ENCODE peak calls at places on chromosomes 13 and 19, in seven cellular contexts. S is mesendoderm, Y is neuronal stem cell, X is IMR-90, I is mesenchymal stem cell, N is trophoblast cell, W is H1. V is an unnamed sample.

GRCh38 chr19:52716578-52716977 is 18.3 kb downstream of the ZNF611 start:
- DNase-seq in Y (no peak), N (no peak), S (peak), X (no peak), W (peak), I (no peak), V (peak)

GRCh38 chr13:101626925-101627555 is 174.6 kb downstream of the ITGBL1 start:
- DNase-seq in W (no peak), I (peak), X (peak), N (no peak), S (no peak), Y (no peak), V (no peak)

GRCh38 chr13:49225358-49226042 is 5.4 kb downstream of the MLNR start:
- DNase-seq in S (no peak), N (no peak), W (no peak), Y (no peak), I (no peak), X (no peak), V (no peak)

GRCh38 chr13:66794340-66795031 is 435.6 kb downstream of the PCDH9 start:
- DNase-seq in N (no peak), S (no peak), W (no peak), I (no peak), Y (no peak), X (no peak), V (no peak)

GRCh38 chr13:105518086-105518485 is 1017.4 kb downstream of the EFNB2 start:
- DNase-seq in I (peak), X (peak), S (no peak), W (no peak), N (peak), Y (no peak), V (no peak)

GRCh38 chr19:52248256-52248655 is 21.1 kb upstream of the ZNF766 start:
- DNase-seq in Y (no peak), I (peak), N (peak), X (peak), S (peak), W (peak), V (peak)

GRCh38 chr13:63337921-63338320 is 1922.3 kb upstream of the PCDH20 start:
- DNase-seq in W (no peak), X (no peak), I (no peak), Y (no peak), S (no peak), N (no peak), V (no peak)

GRCh38 chr19:57512845-57513244 is 13.1 kb downstream of the ZNF773 start:
- DNase-seq in S (peak), W (no peak), I (peak), X (peak), N (no peak), Y (no peak), V (no peak)

GRCh38 chr19:43820098-43820860 is 6.8 kb upstream of the ZNF283 start:
- DNase-seq in X (peak), W (no peak), I (no peak), S (no peak), N (peak), Y (no peak), V (peak)

GRCh38 chr19:33622505-33622808 is 704 bp downstream of the CHST8 start:
- DNase-seq in X (no peak), I (no peak), Y (peak), S (peak), W (no peak), N (no peak), V (no peak)

GRCh38 chr13:42865703-42866102 is 84.3 kb downstream of the FAM216B start:
- DNase-seq in S (no peak), I (peak), X (peak), N (no peak), W (no peak), Y (no peak), V (peak)

GRCh38 chr19:1998712-1999708 is 16.5 kb downstream of the BTBD2 start:
- DNase-seq in N (no peak), S (no peak), X (no peak), I (no peak), Y (no peak), W (no peak), V (no peak)

GRCh38 chr19:19372656-19373416 is 32.6 kb upstream of the GATAD2A start:
- DNase-seq in X (peak), N (peak), W (no peak), Y (no peak), S (peak), I (peak), V (peak)

GRCh38 chr19:9721861-9722260 is 46.7 kb downstream of the ZNF846 start:
- DNase-seq in I (no peak), S (peak), N (no peak), X (no peak), Y (peak), W (no peak), V (peak)

GRCh38 chr19:58356236-58356970 is 3.1 kb upstream of the A1BG start:
- DNase-seq in I (no peak), Y (no peak), N (no peak), X (peak), S (no peak), W (no peak), V (no peak)

GRCh38 chr13:114110091-114110829 is 22.2 kb downstream of the RASA3 start:
- DNase-seq in N (no peak), S (peak), Y (no peak), X (no peak), W (no peak), I (peak), V (peak)

GRCh38 chr13:21347753-21348318 is 111.3 kb downstream of the ZDHHC20 start:
- DNase-seq in S (no peak), X (no peak), W (no peak), Y (no peak), N (no peak), I (no peak), V (peak)

GRCh38 chr13:53141336-53141735 is 112.7 kb downstream of the OLFM4 start:
- DNase-seq in S (no peak), W (no peak), N (no peak), Y (no peak), I (no peak), X (no peak), V (no peak)

GRCh38 chr19:47109541-47110375 is 3.8 kb downstream of the ZC3H4 start:
- DNase-seq in S (peak), X (peak), Y (no peak), I (peak), N (no peak), W (no peak), V (no peak)

GRCh38 chr19:34667349-34668076 is 9.4 kb downstream of the SCGB2B2 start:
- DNase-seq in S (no peak), X (peak), W (no peak), I (peak), N (no peak), Y (no peak), V (peak)

GRCh38 chr19:49132974-49133609 is 13.7 kb downstream of the PPFIA3 start:
- DNase-seq in S (peak), N (no peak), I (no peak), X (no peak), W (peak), Y (no peak), V (peak)

GRCh38 chr13:43021926-43022670 is 1.3 kb upstream of the DNAJC15 start:
- DNase-seq in I (no peak), Y (no peak), X (peak), S (no peak), W (no peak), N (peak), V (no peak)

GRCh38 chr13:61563645-61564044 is 148.0 kb upstream of the PCDH20 start:
- DNase-seq in X (no peak), W (no peak), Y (no peak), S (no peak), I (no peak), N (no peak), V (no peak)

GRCh38 chr19:7386308-7386707 is 37.6 kb downstream of the ARHGEF18 start:
- DNase-seq in S (peak), X (no peak), Y (no peak), I (no peak), W (no peak), N (peak), V (peak)

GRCh38 chr19:51931921-51932320 is 4.6 kb downstream of the ZNF613 start:
- DNase-seq in W (no peak), I (no peak), X (no peak), Y (no peak), S (peak), N (peak), V (no peak)

GRCh38 chr19:32238076-32238475 is 107.3 kb upstream of the ZNF507 start:
- DNase-seq in S (no peak), I (no peak), N (no peak), W (no peak), Y (no peak), X (no peak), V (no peak)

GRCh38 chr13:40031031-40031430 is 375.6 kb downstream of the COG6 start:
- DNase-seq in I (peak), S (peak), W (no peak), Y (no peak), X (peak), N (no peak), V (no peak)

DNA sequence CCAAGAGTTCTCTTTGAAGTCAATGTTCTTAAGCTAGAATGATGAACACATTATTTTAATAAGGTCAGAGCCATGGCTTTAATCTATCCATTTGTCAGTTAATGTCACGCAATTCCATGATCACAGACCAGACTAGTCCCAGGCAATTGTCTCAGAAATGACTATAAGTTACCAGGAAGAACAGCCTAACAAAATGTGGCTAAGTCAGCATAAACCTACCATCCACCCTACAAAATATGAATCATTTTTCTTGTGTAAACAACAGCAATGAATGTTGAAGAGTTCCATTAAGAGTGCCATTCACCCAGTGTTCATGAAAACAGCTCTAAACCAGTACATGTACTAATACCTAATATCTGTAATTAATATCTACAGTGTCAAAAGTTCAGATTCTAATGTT is 127.5 kb downstream of the KCTD12 start:
- DNase-seq in S (no peak), X (no peak), Y (no peak), I (no peak), W (no peak), N (no peak), V (no peak)
- H2AK5ac ChIP-seq in S (no peak), X (no peak), Y (no peak), I (no peak), W (no peak), N (no peak), V (no peak)

DNA sequence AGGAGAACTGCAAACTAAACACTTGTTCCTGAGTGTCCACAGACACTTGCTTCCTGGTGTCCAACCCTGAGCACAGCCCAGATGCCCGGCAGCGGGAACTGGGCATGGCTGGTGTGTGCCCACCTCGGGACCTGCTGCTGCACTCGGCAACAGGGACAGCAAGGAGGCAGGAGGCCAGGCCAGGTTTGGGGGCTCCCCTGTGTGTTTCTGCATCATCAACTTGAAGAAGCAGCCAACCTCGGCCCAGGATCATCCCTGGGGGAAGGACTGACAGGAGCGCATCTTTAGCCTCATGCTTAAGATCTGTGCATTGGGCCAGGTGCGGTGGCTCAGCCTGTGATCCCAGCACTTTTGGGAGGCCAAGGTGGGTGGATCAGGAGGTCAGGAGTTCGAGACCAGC is 35.1 kb upstream of the LDLR start:
- DNase-seq in I (no peak), W (no peak), S (no peak), X (no peak), N (no peak), Y (no peak), V (no peak)
- H2AK5ac ChIP-seq in I (no peak), W (no peak), S (no peak), X (no peak), N (no peak), Y (no peak), V (no peak)

GRCh38 chr19:4172861-4173473 is 9.4 kb downstream of the SIRT6 start:
- DNase-seq in I (peak), W (peak), N (peak), Y (peak), S (peak), X (peak), V (peak)

GRCh38 chr19:4174212-4174894 is 8.0 kb downstream of the SIRT6 start:
- DNase-seq in Y (no peak), S (no peak), I (no peak), X (no peak), W (no peak), N (no peak), V (no peak)

GRCh38 chr19:4173479-4174211 is 8.7 kb downstream of the SIRT6 start:
- DNase-seq in S (no peak), X (no peak), Y (no peak), W (no peak), I (no peak), N (no peak), V (no peak)

GRCh38 chr19:4174895-4175668 is 7.3 kb downstream of the SIRT6 start:
- DNase-seq in I (no peak), S (no peak), X (no peak), N (no peak), W (no peak), Y (no peak), V (no peak)

GRCh38 chr19:4171676-4172075 is 10.7 kb downstream of the SIRT6 start:
- DNase-seq in N (no peak), W (no peak), Y (no peak), S (no peak), I (no peak), X (no peak), V (no peak)
- H2AK5ac ChIP-seq in N (no peak), W (no peak), Y (no peak), S (no peak), I (no peak), X (no peak), V (no peak)

GRCh38 chr19:54309811-54310210 is 3.2 kb downstream of the LILRA5 start:
- DNase-seq in I (no peak), W (no peak), Y (no peak), X (no peak), N (no peak), S (no peak), V (no peak)

GRCh38 chr19:54311486-54311885 is 1.5 kb downstream of the LILRA5 start:
- DNase-seq in W (no peak), X (no peak), S (no peak), N (no peak), I (no peak), Y (no peak), V (no peak)

GRCh38 chr19:54312011-54312410 is 955 bp downstream of the LILRA5 start:
- DNase-seq in I (no peak), X (no peak), N (no peak), W (no peak), Y (no peak), S (no peak), V (no peak)

GRCh38 chr19:54312436-54313362 is at the start of gene LILRA5:
- DNase-seq in X (no peak), I (no peak), S (no peak), Y (no peak), N (no peak), W (no peak), V (no peak)

GRCh38 chr19:54310543-54310942 is 2.4 kb downstream of the LILRA5 start:
- DNase-seq in Y (no peak), X (no peak), N (no peak), S (no peak), I (no peak), W (no peak), V (no peak)
- H2AK5ac ChIP-seq in Y (no peak), X (no peak), N (no peak), S (no peak), I (no peak), W (no peak), V (no peak)

DNA sequence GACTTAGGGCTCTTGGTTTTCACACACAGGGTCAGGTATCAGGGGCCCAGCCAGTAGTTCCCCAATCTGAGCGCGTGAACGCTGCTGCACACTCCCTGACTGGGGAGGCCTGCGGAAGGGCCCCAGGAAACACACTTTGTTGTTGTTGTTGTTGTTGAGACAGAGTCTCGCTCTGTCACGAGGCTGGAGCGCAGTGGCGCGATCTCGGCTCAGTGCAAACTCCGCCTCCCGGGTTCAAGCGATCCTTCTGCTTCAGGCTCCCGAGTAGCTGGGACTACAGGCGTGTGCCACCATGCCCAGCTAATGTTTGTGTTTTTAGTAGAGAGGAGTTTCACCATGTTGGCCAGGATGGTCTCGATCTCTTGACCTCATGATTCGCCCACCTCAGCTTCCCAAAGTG is 190.4 kb upstream of the GPR12 start:
- DNase-seq in S (no peak), Y (no peak), N (no peak), X (no peak), W (no peak), I (no peak), V (no peak)
- H2AK5ac ChIP-seq in S (no peak), Y (no peak), N (no peak), X (no peak), W (no peak), I (no peak), V (no peak)

GRCh38 chr13:100068532-100068931 is 20.4 kb upstream of the PCCA start:
- DNase-seq in I (no peak), X (no peak), S (no peak), Y (no peak), W (no peak), N (no peak), V (no peak)
- H2AK5ac ChIP-seq in I (no peak), X (no peak), S (no peak), Y (no peak), W (no peak), N (no peak), V (no peak)

GRCh38 chr19:15254547-15254946 is 22.3 kb upstream of the EPHX3 start:
- DNase-seq in S (no peak), N (no peak), I (no peak), W (no peak), Y (no peak), X (no peak), V (no peak)

GRCh38 chr19:15251749-15252397 is 19.6 kb upstream of the EPHX3 start:
- DNase-seq in X (peak), W (peak), Y (peak), I (peak), N (peak), S (peak), V (peak)

GRCh38 chr19:15253076-15253475 is 20.8 kb upstream of the EPHX3 start:
- DNase-seq in Y (no peak), W (no peak), X (no peak), S (no peak), I (no peak), N (no peak), V (no peak)

GRCh38 chr19:15252398-15253018 is 20.3 kb upstream of the EPHX3 start:
- DNase-seq in X (peak), I (no peak), W (peak), N (no peak), S (peak), Y (no peak), V (peak)

GRCh38 chr19:15253513-15253912 is 21.3 kb upstream of the EPHX3 start:
- DNase-seq in X (no peak), W (no peak), S (no peak), Y (no peak), N (no peak), I (no peak), V (no peak)
- H2AK5ac ChIP-seq in X (no peak), W (no peak), S (no peak), Y (no peak), N (no peak), I (no peak), V (no peak)

DNA sequence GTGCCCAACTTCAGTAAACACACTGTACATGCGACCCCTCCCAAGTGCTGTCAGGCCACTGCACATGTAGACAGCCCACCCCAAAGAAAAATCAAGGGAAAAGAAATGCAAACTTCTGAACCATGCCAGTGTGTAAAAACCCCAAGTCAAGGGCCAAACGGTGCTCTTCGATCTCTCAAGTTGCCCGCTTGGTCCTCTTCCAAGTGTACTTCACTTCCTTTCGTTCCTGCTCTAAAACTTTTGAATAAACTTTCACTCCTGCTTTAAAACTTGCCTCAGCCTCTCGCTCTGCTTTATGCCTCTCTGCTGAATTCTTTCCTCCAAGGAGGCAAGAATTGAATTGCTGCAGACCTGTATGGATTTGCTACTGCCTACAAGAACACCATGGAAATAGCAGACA is 600.7 kb downstream of the KCTD12 start:
- DNase-seq in Y (no peak), X (no peak), W (no peak), N (no peak), I (no peak), S (no peak), V (no peak)
- H2AK5ac ChIP-seq in Y (no peak), X (no peak), W (no peak), N (no peak), I (peak), S (no peak), V (no peak)

GRCh38 chr13:87147076-87147475 is 524.1 kb upstream of the SLITRK5 start:
- DNase-seq in X (peak), W (no peak), I (peak), S (no peak), Y (no peak), N (no peak), V (no peak)
- H2AK5ac ChIP-seq in X (peak), W (no peak), I (no peak), S (no peak), Y (no peak), N (no peak), V (no peak)

V was measured in H9.